ENCODE peak calls at places on chromosomes 2 and 18, in six cellular contexts. G is ovary; N is hypothalamus; B is ACHN; V is stimulated activated CD8-positive, alpha-beta memory T cell treated with anti-CD3 and anti-CD28 coated beads, Interleukin-7, amount 100 ng/mL, for 4 hours; A is B cell. Z is an unnamed sample.

GRCh38 chr2:126244937-126245336 is 411.0 kb upstream of the GYPC start:
- DNase-seq in G (peak), N (no peak), B (peak), V (no peak), A (no peak), Z (no peak)

GRCh38 chr2:60796573-60797509 is 40.8 kb downstream of the PAPOLG start:
- DNase-seq in G (no peak), N (peak), B (no peak), V (no peak), A (peak), Z (no peak)

GRCh38 chr2:1731963-1732768 is 12.1 kb downstream of the PXDN start:
- DNase-seq in G (peak), N (no peak), B (peak), V (no peak), A (no peak), Z (no peak)

GRCh38 chr2:15517793-15518192 is 43.3 kb downstream of the NBAS start:
- DNase-seq in G (no peak), N (no peak), B (no peak), V (no peak), A (no peak), Z (no peak)

GRCh38 chr2:48248251-48248933 is 281.6 kb upstream of the STON1 start:
- DNase-seq in G (no peak), N (no peak), B (peak), V (no peak), A (no peak), Z (no peak)

GRCh38 chr2:86249176-86249842 is 50.1 kb downstream of the MRPL35 start:
- DNase-seq in G (peak), N (no peak), B (peak), V (no peak), A (no peak), Z (no peak)

GRCh38 chr2:174145827-174146226 is 102.5 kb downstream of the OLA1 start:
- DNase-seq in G (no peak), N (no peak), B (peak), V (no peak), A (no peak), Z (no peak)

GRCh38 chr2:60520917-60521539 is 32.4 kb downstream of the BCL11A start:
- DNase-seq in G (no peak), N (no peak), B (no peak), V (no peak), A (no peak), Z (no peak)

GRCh38 chr2:116061023-116061422 is 1618.6 kb downstream of the DPP10 start:
- DNase-seq in G (no peak), N (no peak), B (no peak), V (no peak), A (no peak), Z (no peak)

GRCh38 chr2:112728384-112729175 is 7.8 kb downstream of the NT5DC4 start:
- DNase-seq in G (no peak), N (no peak), B (no peak), V (no peak), A (no peak), Z (no peak)

GRCh38 chr18:57819119-57819518 is 16.0 kb upstream of the ATP8B1 start:
- DNase-seq in G (no peak), N (no peak), B (no peak), V (no peak), A (no peak), Z (no peak)

GRCh38 chr2:156196031-156196430 is 136.5 kb downstream of the NR4A2 start:
- DNase-seq in G (no peak), N (no peak), B (no peak), V (no peak), A (no peak), Z (no peak)

GRCh38 chr18:27143580-27144287 is 41.4 kb downstream of the CHST9 start:
- DNase-seq in G (no peak), N (no peak), B (peak), V (no peak), A (no peak), Z (no peak)

GRCh38 chr18:29430416-29430815 is 1253.5 kb upstream of the CDH2 start:
- DNase-seq in G (no peak), N (no peak), B (peak), V (no peak), A (no peak), Z (no peak)

GRCh38 chr2:120461546-120462537 is 115.9 kb downstream of the INHBB start:
- DNase-seq in G (no peak), N (no peak), B (no peak), V (no peak), A (no peak), Z (no peak)

GRCh38 chr18:24270937-24271380 is 126.7 kb downstream of the OSBPL1A start:
- DNase-seq in G (no peak), N (peak), B (peak), V (no peak), A (no peak), Z (no peak)

GRCh38 chr2:207504513-207505171 is 25.1 kb upstream of the CREB1 start:
- DNase-seq in G (peak), N (no peak), B (peak), V (no peak), A (no peak), Z (no peak)